ENCODE peak calls at places on chromosomes 4 and X, in seven cellular contexts. O is K562, V is transverse colon, S is stomach, N is A549, J is sigmoid colon, Z is ovary. H is an unnamed sample.

GRCh38 chrX:23692166-23692565 is 24.9 kb downstream of the PRDX4 start:
- DNase-seq in O (no peak), V (no peak), S (no peak), N (no peak), J (no peak), Z (no peak), H (no peak)

GRCh38 chr4:43968041-43968440 is 480.6 kb downstream of the KCTD8 start:
- DNase-seq in O (no peak), V (no peak), S (no peak), N (no peak), J (no peak), Z (no peak), H (no peak)

GRCh38 chr4:177131736-177132135 is 177.9 kb upstream of the NEIL3 start:
- DNase-seq in O (no peak), V (no peak), S (no peak), N (no peak), J (no peak), Z (no peak), H (no peak)

GRCh38 chrX:15882704-15883539 is 28.3 kb upstream of the AP1S2 start:
- DNase-seq in O (peak; percentile 43), V (no peak), S (no peak), N (peak; percentile 0), J (no peak), Z (no peak), H (no peak)

GRCh38 chr4:1310031-1310795 is 20.5 kb downstream of the MAEA start:
- DNase-seq in O (no peak), V (no peak), S (no peak), N (no peak), J (no peak), Z (peak; percentile 27), H (no peak)

GRCh38 chr4:54230479-54231418 is 1.7 kb downstream of the PDGFRA start:
- DNase-seq in O (no peak), V (no peak), S (no peak), N (no peak), J (peak; percentile 81), Z (peak; percentile 65), H (peak; percentile 86)

GRCh38 chrX:95884196-95884595 is 800.4 kb upstream of the DIAPH2 start:
- DNase-seq in O (no peak), V (no peak), S (no peak), N (no peak), J (no peak), Z (no peak), H (no peak)

GRCh38 chr4:82780398-82781231 is 18.0 kb downstream of the SCD5 start:
- DNase-seq in O (peak; percentile 45), V (peak; percentile 72), S (peak; percentile 85), N (peak; percentile 51), J (peak; percentile 87), Z (peak; percentile 90), H (peak; percentile 74)

GRCh38 chr4:108821056-108821925 is 58.4 kb upstream of the ETNPPL start:
- DNase-seq in O (no peak), V (no peak), S (no peak), N (no peak), J (no peak), Z (no peak), H (no peak)

GRCh38 chr4:6926081-6926480 is 16.5 kb downstream of the TBC1D14 start:
- DNase-seq in O (no peak), V (no peak), S (no peak), N (no peak), J (no peak), Z (no peak), H (no peak)

GRCh38 chr4:120084327-120084726 is 17.7 kb upstream of the MAD2L1 start:
- DNase-seq in O (no peak), V (no peak), S (no peak), N (no peak), J (no peak), Z (no peak), H (no peak)

GRCh38 chrX:45513042-45513441 is 312.4 kb upstream of the DIPK2B start:
- DNase-seq in O (no peak), V (no peak), S (no peak), N (no peak), J (no peak), Z (no peak), H (no peak)

GRCh38 chr4:28427306-28428085 is 1566.9 kb downstream of the STIM2 start:
- DNase-seq in O (no peak), V (no peak), S (no peak), N (no peak), J (no peak), Z (no peak), H (no peak)

GRCh38 chrX:41085105-41085882 is at the start of gene USP9X:
- DNase-seq in O (peak; percentile 86), V (peak; percentile 95), S (peak; percentile 92), N (peak; percentile 91), J (peak; percentile 98), Z (peak; percentile 97), H (peak; percentile 95)

GRCh38 chr4:151522790-151523332 is 113.9 kb downstream of the FHIP1A start:
- DNase-seq in O (no peak), V (no peak), S (no peak), N (no peak), J (no peak), Z (no peak), H (no peak)

GRCh38 chrX:137748827-137749226 is 182.9 kb downstream of the ZIC3 start:
- DNase-seq in O (no peak), V (no peak), S (no peak), N (no peak), J (no peak), Z (no peak), H (no peak)

GRCh38 chrX:78102100-78102499 is 1.9 kb upstream of the PGK1 start:
- DNase-seq in O (no peak), V (no peak), S (no peak), N (no peak), J (no peak), Z (no peak), H (no peak)

GRCh38 chr4:111945014-111945413 is 200.2 kb upstream of the FAM241A start:
- DNase-seq in O (no peak), V (no peak), S (no peak), N (no peak), J (no peak), Z (no peak), H (no peak)

GRCh38 chr4:106395582-106395981 is 27.0 kb upstream of the GIMD1 start:
- DNase-seq in O (no peak), V (no peak), S (no peak), N (no peak), J (no peak), Z (no peak), H (no peak)
- TF ChIP-seq EP300 in O (no peak), V (no peak), S (no peak), N (no peak), J (no peak), Z (no peak), H (no peak)

DNA sequence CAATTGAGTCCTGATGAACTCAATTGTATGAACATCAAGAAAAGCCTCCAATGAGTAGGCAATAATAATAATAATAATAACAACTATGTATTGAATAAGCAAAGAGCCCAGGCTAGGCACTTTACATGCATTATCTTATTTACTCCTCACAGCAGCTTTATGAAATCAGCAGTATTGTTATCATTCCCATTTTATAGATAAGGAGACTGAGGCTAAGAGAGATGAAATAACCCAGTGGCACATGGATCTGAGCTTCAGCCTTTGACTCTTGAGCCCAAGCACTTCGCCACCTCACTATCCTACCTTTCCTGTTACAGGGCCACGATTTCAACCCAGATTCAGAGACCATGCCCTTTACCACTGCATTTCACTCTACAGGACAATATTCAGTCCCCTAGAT is 3.2 kb downstream of the RAB33A start:
- DNase-seq in O (no peak), V (no peak), S (no peak), N (no peak), J (no peak), Z (no peak), H (no peak)
- TF ChIP-seq POLR2A in O (no peak), V (no peak), S (no peak), N (no peak), J (no peak), Z (no peak), H (no peak)

DNA sequence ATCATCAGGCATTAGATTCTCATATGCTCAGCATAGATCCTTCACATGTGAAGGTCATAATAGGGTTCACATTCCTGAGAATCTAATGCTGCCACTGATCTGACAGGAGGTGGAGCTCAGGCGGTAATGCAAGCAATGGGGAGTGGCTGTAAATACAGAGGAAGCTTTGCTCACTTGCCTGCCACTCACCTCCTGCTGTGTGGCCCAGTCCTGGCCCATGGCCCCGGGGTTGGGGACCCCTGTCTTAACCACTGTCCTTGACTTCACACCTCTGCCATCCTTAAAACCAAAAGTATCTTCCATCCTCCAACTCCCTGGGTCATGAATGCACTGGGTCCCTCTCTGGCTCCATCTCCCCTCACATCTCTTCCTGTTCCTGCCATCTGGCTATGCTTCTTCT is 129.1 kb downstream of the HMX1 start:
- DNase-seq in O (no peak), V (no peak), S (no peak), N (no peak), J (peak; percentile 14), Z (no peak), H (no peak)
- TF ChIP-seq EP300 in O (no peak), V (no peak), S (no peak), N (no peak), J (no peak), Z (no peak), H (no peak)

GRCh38 chrX:54746928-54747327 is 51.1 kb downstream of the ITIH6 start:
- DNase-seq in O (no peak), V (no peak), S (no peak), N (no peak), J (no peak), Z (no peak), H (no peak)

GRCh38 chrX:54747713-54748393 is 50.2 kb downstream of the ITIH6 start:
- DNase-seq in O (no peak), V (no peak), S (no peak), N (no peak), J (no peak), Z (no peak), H (no peak)

GRCh38 chrX:54748626-54749025 is 49.4 kb downstream of the ITIH6 start:
- DNase-seq in O (no peak), V (no peak), S (no peak), N (no peak), J (no peak), Z (no peak), H (no peak)

DNA sequence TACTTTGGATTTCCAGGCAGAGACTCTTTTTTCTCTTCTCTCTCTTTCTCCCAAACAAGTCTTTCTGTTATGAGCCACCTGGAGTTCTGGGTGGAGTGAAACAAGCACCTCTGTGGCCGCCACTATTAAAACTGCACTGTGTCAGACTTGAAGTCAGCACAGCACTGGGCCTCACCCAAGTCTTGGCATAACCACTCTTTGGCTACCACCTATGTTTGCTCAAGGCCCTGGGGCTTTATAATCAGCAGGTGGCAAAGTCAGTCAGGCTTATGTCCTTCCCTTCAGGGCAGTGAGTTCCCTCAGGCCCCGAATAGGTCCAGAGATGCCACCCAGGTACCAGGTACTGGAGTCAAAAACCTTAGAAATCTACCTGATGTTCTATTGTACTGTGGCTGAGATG is 52.4 kb downstream of the ITIH6 start:
- DNase-seq in O (no peak), V (no peak), S (peak; percentile 48), N (no peak), J (no peak), Z (no peak), H (no peak)
- TF ChIP-seq POLR2A in O (no peak), V (no peak), S (no peak), N (no peak), J (no peak), Z (no peak), H (no peak)